ENCODE peak calls at places on chromosomes 6 and 20, in four cellular contexts. S, X, J and B are unnamed samples.

GRCh38 chr6:148935705-148936306 is 189.0 kb downstream of the UST start:
- DNase-seq in S (peak; percentile 71), J (no peak), X (no peak), B (no peak)

GRCh38 chr6:168158280-168158979 is 79.4 kb upstream of the FRMD1 start:
- DNase-seq in S (peak; percentile 13), J (no peak), X (no peak), B (no peak)

GRCh38 chr20:23244916-23245552 is 105.6 kb upstream of the NXT1 start:
- DNase-seq in J (no peak), X (peak; percentile 52), S (no peak), B (no peak)

GRCh38 chr20:47319517-47320252 is 36.8 kb downstream of the ZMYND8 start:
- DNase-seq in J (no peak), X (peak; percentile 83), S (peak; percentile 87), B (no peak)

GRCh38 chr20:19936801-19937583 is 80.2 kb upstream of the NAA20 start:
- DNase-seq in J (peak; percentile 63), S (no peak), X (no peak), B (no peak)

GRCh38 chr6:36201612-36202011 is 5.1 kb downstream of the BRPF3 start:
- DNase-seq in S (no peak), X (no peak), J (no peak), B (no peak)

GRCh38 chr20:48025661-48026060 is 240.4 kb upstream of the SULF2 start:
- DNase-seq in X (no peak), J (no peak), S (peak; percentile 89), B (no peak)

GRCh38 chr6:160024152-160024551 is 55.3 kb downstream of the IGF2R start:
- DNase-seq in S (no peak), J (no peak), X (no peak), B (no peak)

GRCh38 chr20:58623579-58624473 is 27.3 kb upstream of the STX16 start:
- DNase-seq in J (no peak), S (peak; percentile 98), X (no peak), B (peak; percentile 59)

GRCh38 chr20:62918830-62919229 is 7.5 kb downstream of the DIDO1 start:
- DNase-seq in X (no peak), J (no peak), S (no peak), B (no peak)

GRCh38 chr6:6221829-6222535 is 98.5 kb downstream of the F13A1 start:
- DNase-seq in X (no peak), J (no peak), S (no peak), B (no peak)

GRCh38 chr6:151205971-151206600 is 33.7 kb upstream of the AKAP12 start:
- DNase-seq in S (no peak), J (no peak), X (no peak), B (no peak)

GRCh38 chr20:45798935-45799642 is 7.3 kb downstream of the DNTTIP1 start:
- DNase-seq in J (no peak), S (no peak), X (no peak), B (no peak)

GRCh38 chr20:57991211-57991841 is 237.1 kb downstream of the ANKRD60 start:
- DNase-seq in J (no peak), S (peak; percentile 84), X (no peak), B (peak; percentile 63)

GRCh38 chr6:87095056-87095527 is at the start of gene CGA:
- DNase-seq in S (peak; percentile 28), X (no peak), J (no peak), B (no peak)

GRCh38 chr6:43709654-43710303 is 22.2 kb upstream of the MRPS18A start:
- DNase-seq in J (no peak), X (peak; percentile 18), S (peak; percentile 18), B (no peak)

GRCh38 chr6:122063090-122063489 is 336.4 kb upstream of the HSF2 start:
- DNase-seq in S (no peak), X (no peak), J (no peak), B (peak; percentile 48)

GRCh38 chr20:50415516-50416268 is 94.5 kb upstream of the PTPN1 start:
- DNase-seq in J (peak; percentile 99), S (peak; percentile 89), X (peak; percentile 99), B (peak; percentile 87)

GRCh38 chr6:135531954-135532490 is 34.5 kb upstream of the AHI1 start:
- DNase-seq in S (peak; percentile 15), J (no peak), X (no peak), B (no peak)

GRCh38 chr6:42405025-42405424 is 46.7 kb downstream of the TRERF1 start:
- DNase-seq in J (no peak), X (no peak), S (peak; percentile 81), B (no peak)

GRCh38 chr6:157842213-157842612 is 19.2 kb downstream of the SNX9 start:
- DNase-seq in X (no peak), S (no peak), J (no peak), B (no peak)

GRCh38 chr6:69162811-69163210 is 527.7 kb downstream of the ADGRB3 start:
- DNase-seq in J (no peak), X (no peak), S (peak; percentile 43), B (no peak)

GRCh38 chr20:58753929-58754551 is 61.4 kb downstream of the NPEPL1 start:
- DNase-seq in J (no peak), S (no peak), X (no peak), B (no peak)

GRCh38 chr20:462199-462991 is at the start of gene TBC1D20:
- DNase-seq in S (peak; percentile 80), J (peak; percentile 90), X (peak; percentile 92), B (peak; percentile 50)

DNA sequence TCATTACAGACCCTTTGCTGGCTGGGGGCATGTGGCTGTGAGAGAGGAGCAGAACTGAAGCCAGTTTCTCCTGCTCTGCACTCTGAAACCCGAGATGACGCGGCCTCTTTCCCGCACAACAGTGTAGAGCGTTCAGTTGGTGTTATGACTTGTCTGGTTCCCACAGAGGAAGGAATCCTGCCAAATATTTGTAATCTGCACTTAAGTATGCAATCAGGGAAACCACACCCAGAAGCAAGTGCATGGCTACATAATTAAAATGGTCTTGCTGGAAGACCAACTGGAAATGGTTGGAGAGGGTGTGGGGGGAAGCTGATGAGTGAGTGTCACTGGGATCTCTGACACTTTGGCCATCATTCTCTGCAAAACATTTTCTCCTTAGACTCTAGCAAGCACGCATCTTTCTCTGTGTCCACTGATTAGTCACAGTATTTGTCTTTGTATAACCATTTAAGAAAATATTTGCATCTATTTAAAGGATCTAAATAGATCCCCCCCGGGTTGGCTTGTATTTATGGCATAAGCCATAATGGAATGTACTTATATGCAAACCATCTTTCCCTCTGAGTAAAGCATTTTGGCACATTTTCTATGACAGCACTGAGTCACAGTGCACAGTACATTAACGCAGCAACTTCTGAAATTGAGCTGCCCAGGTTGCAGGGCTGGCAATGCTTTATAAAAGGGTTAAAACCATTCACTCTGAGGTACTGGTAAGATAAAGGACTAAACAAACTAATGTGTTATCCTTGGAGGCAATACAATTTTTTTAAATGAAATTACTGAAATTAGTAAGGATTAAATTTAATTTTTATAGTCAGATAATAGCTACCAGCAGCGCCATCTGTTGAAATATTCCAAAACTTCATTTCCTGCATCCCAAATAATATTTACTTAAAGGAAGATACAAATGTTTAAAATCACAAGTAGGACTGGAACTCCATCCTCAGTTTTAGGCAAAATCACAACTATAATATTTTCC is 76.7 kb downstream of the FOXC1 start:
- DNase-seq in J (no peak), X (no peak), S (peak; percentile 99), B (peak; percentile 96)
- TF ChIP-seq CTCF in J (no peak), X (no peak), S (peak; percentile 30), B (peak; percentile 28)

DNA sequence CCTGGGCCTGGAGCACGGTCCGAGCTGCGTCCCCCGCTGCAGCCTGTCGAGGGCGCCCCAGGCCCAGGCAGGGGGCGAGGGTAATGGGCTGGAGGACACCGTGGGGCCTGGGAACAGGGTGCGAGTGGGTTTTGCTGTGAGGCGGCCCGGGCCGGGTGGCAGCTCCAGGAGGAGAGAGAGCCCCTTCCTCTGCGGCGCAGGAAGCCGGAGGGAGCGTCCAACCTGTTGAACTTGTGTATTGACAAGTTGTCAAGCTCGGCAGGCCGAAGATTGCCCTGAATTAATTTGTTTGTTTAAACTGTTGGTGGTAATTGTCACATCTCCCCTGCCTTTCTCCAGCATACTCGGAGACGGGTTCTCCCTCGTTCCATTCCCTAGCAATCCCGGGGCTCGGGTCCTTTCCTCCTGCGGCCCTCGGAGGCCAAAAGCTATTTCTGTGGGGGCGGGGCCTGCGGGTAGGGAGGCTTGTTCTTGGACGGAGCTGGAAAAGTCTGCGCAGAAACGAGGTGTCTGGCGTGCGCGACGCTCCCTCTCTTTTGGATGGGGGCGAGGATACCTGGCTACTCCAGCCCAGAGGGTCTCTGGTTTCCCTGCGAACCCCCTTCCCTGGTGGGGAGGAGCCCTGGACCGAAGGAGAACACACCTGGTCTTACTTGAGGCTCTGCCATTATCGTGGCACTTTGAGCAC is 9.9 kb downstream of the NR2E1 start:
- DNase-seq in S (no peak), X (peak; percentile 69), J (peak; percentile 37), B (no peak)
- TF ChIP-seq CTCF in S (no peak), X (peak; percentile 23), J (peak; percentile 56), B (no peak)

DNA sequence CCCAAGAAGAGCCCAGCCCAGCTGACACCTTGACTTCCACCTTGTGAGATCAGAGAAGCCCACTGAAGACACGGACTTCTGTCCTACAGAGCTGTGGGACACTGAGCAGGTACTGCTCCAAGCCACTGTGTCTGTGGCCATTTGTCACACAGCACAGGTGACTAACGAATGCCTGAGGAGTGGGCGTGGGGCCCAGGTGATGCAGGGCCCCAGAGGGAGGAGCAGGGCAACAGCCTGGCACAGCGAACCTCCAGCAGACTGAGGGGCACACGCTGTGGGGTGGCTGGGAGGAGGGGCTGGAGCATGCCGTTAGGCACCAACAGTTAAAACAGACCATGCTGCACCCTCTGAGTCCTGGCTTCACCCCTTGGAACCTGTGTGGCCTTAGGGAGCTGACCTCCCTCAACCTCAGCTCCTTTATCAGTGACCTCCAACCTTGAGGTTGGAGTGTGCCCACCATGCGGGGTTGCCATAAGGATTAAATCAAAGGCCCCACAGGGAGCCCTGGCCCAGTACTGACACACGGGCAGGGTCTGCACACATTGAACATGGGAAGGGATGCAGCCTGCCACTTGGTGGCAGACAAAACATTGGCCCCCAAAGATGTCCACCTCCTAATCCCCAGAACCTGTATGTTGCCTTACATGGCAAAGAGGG is 119.9 kb upstream of the CST7 start:
- DNase-seq in J (no peak), X (no peak), S (no peak), B (no peak)
- TF ChIP-seq CTCF in J (no peak), X (no peak), S (no peak), B (no peak)

GRCh38 chr6:124962617-124963415 is 579 bp downstream of the RNF217 start:
- DNase-seq in J (peak; percentile 71), X (peak; percentile 79), S (peak; percentile 52), B (no peak)
- TF ChIP-seq CTCF in J (no peak), X (peak; percentile 21), S (peak; percentile 23), B (peak; percentile 29)